ENCODE peak calls at places on chromosome 17, in eight cellular contexts. S, B, H, R, N, P, I and A are unnamed samples.

GRCh38 chr17:47742319-47743181 is 9.5 kb downstream of the TBX21 start:
- DNase-seq in S (no peak), B (no peak), H (no peak), R (no peak), N (peak; percentile 31), P (peak; percentile 44), I (no peak), A (peak; percentile 95)

GRCh38 chr17:1027044-1027443 is 30.1 kb downstream of the TIMM22 start:
- DNase-seq in S (no peak), B (no peak), H (no peak), R (no peak), N (no peak), P (no peak), I (no peak), A (no peak)

GRCh38 chr17:32519769-32520701 is 33.2 kb downstream of the CDK5R1 start:
- DNase-seq in S (no peak), B (peak; percentile 61), H (peak; percentile 36), R (peak; percentile 32), N (peak; percentile 48), P (peak; percentile 51), I (no peak), A (peak; percentile 56)

GRCh38 chr17:80114758-80115157 is 13.4 kb downstream of the GAA start:
- DNase-seq in S (no peak), B (no peak), H (no peak), R (no peak), N (no peak), P (no peak), I (no peak), A (no peak)

GRCh38 chr17:37089998-37090397 is 141.2 kb downstream of the AATF start:
- DNase-seq in S (no peak), B (no peak), H (no peak), R (no peak), N (peak; percentile 79), P (peak; percentile 86), I (no peak), A (no peak)

GRCh38 chr17:71975331-71975801 is 145.5 kb upstream of the SOX9 start:
- DNase-seq in S (peak; percentile 66), B (peak; percentile 49), H (no peak), R (no peak), N (no peak), P (no peak), I (no peak), A (peak; percentile 19)

GRCh38 chr17:17830740-17831207 is 6.0 kb downstream of the SREBF1 start:
- DNase-seq in S (no peak), B (no peak), H (no peak), R (no peak), N (no peak), P (no peak), I (no peak), A (no peak)

GRCh38 chr17:164536-165235 is 16.8 kb downstream of the DOC2B start:
- DNase-seq in S (peak; percentile 4), B (peak; percentile 67), H (no peak), R (no peak), N (peak; percentile 29), P (no peak), I (peak; percentile 40), A (peak; percentile 91)

GRCh38 chr17:68794636-68795503 is 160.3 kb downstream of the ABCA8 start:
- DNase-seq in S (no peak), B (no peak), H (no peak), R (no peak), N (no peak), P (no peak), I (no peak), A (no peak)

GRCh38 chr17:34321981-34322380 is 2.7 kb downstream of the CCL8 start:
- DNase-seq in S (no peak), B (no peak), H (no peak), R (no peak), N (no peak), P (no peak), I (no peak), A (no peak)

GRCh38 chr17:2928294-2928890 is 132.2 kb downstream of the RAP1GAP2 start:
- DNase-seq in S (no peak), B (no peak), H (no peak), R (no peak), N (no peak), P (no peak), I (no peak), A (no peak)

GRCh38 chr17:32206816-32207215 is 58.8 kb upstream of the RHBDL3 start:
- DNase-seq in S (no peak), B (no peak), H (no peak), R (no peak), N (no peak), P (no peak), I (no peak), A (no peak)

GRCh38 chr17:45677770-45678169 is 106.3 kb upstream of the CRHR1 start:
- DNase-seq in S (peak; percentile 25), B (no peak), H (no peak), R (no peak), N (no peak), P (no peak), I (peak; percentile 9), A (no peak)

GRCh38 chr17:72392056-72393010 is 271.5 kb downstream of the SOX9 start:
- DNase-seq in S (no peak), B (peak; percentile 57), H (no peak), R (no peak), N (no peak), P (no peak), I (no peak), A (no peak)

GRCh38 chr17:76528528-76529223 is 8.8 kb downstream of the CYGB start:
- DNase-seq in S (no peak), B (no peak), H (no peak), R (no peak), N (no peak), P (no peak), I (no peak), A (no peak)

GRCh38 chr17:69672924-69673323 is 258.4 kb downstream of the MAP2K6 start:
- DNase-seq in S (peak; percentile 32), B (peak; percentile 29), H (no peak), R (no peak), N (no peak), P (no peak), I (no peak), A (no peak)

GRCh38 chr17:48542114-48542955 is 2.6 kb downstream of the HOXB2 start:
- DNase-seq in S (no peak), B (no peak), H (no peak), R (no peak), N (peak; percentile 28), P (peak; percentile 5), I (peak; percentile 63), A (peak; percentile 58)

GRCh38 chr17:63973930-63974593 is 1.3 kb upstream of the SCN4A start:
- DNase-seq in S (peak; percentile 43), B (peak; percentile 48), H (no peak), R (no peak), N (no peak), P (no peak), I (no peak), A (no peak)

GRCh38 chr17:50464121-50464520 is 4.6 kb downstream of the CHAD start:
- DNase-seq in S (no peak), B (no peak), H (no peak), R (no peak), N (no peak), P (no peak), I (no peak), A (peak; percentile 30)

GRCh38 chr17:33142703-33143299 is 150.3 kb downstream of the ASIC2 start:
- DNase-seq in S (peak; percentile 30), B (no peak), H (no peak), R (peak; percentile 4), N (no peak), P (no peak), I (peak; percentile 33), A (peak; percentile 51)

GRCh38 chr17:47693667-47694017 is 319 bp upstream of the TBKBP1 start:
- DNase-seq in S (no peak), B (no peak), H (no peak), R (no peak), N (no peak), P (peak; percentile 48), I (no peak), A (no peak)